ENCODE peak calls at places on chromosomes 5 and 9, in seven cellular contexts. K, F, Y, H, I, P and D are unnamed samples. For H3K4me1, the result is how much of the 10 kb centered on the place peaks cover.

GRCh38 chr5:173498286-173498685 is 118.2 kb downstream of the BOD1 start:
- DNase-seq in I (peak), Y (no peak), K (no peak), P (no peak), H (peak), F (no peak), D (peak)

GRCh38 chr9:91040371-91041215 is 239.0 kb downstream of the SYK start:
- DNase-seq in H (no peak), K (no peak), F (no peak), P (no peak), I (no peak), Y (no peak), D (no peak)

GRCh38 chr5:127203818-127204217 is 86.8 kb upstream of the MEGF10 start:
- DNase-seq in I (no peak), Y (no peak), H (no peak), P (no peak), K (peak), F (no peak), D (peak)

GRCh38 chr5:133925866-133926488 is 42.4 kb downstream of the C5orf15 start:
- DNase-seq in P (no peak), F (no peak), Y (no peak), I (no peak), H (no peak), K (no peak), D (no peak)

GRCh38 chr5:166436857-166437256 is 1854.6 kb upstream of the WWC1 start:
- DNase-seq in F (no peak), P (no peak), Y (no peak), H (no peak), I (no peak), K (no peak), D (no peak)

GRCh38 chr9:136187197-136187596 is 17.7 kb downstream of the LHX3 start:
- DNase-seq in I (no peak), Y (no peak), K (no peak), F (no peak), H (no peak), P (no peak), D (no peak)

GRCh38 chr5:113204525-113205161 is 228.0 kb downstream of the DCP2 start:
- DNase-seq in I (peak), H (peak), P (no peak), F (no peak), K (no peak), Y (peak), D (peak)

GRCh38 chr5:157918811-157919742 is 60.1 kb upstream of the CLINT1 start:
- DNase-seq in K (no peak), P (peak), F (no peak), Y (no peak), H (no peak), I (peak), D (no peak)

GRCh38 chr9:81125446-81126092 is 563.8 kb downstream of the TLE1 start:
- DNase-seq in Y (no peak), H (no peak), K (no peak), F (no peak), I (no peak), P (no peak), D (peak)

GRCh38 chr5:132449060-132449459 is 41.5 kb downstream of the IRF1 start:
- DNase-seq in Y (no peak), K (no peak), I (no peak), P (no peak), F (no peak), H (no peak), D (no peak)

GRCh38 chr5:19496056-19496455 is 491.9 kb downstream of the CDH18 start:
- DNase-seq in Y (no peak), K (no peak), I (no peak), P (no peak), F (no peak), H (no peak), D (no peak)

GRCh38 chr5:119367502-119368237 is 11.9 kb downstream of the TNFAIP8 start:
- DNase-seq in P (peak), I (no peak), H (no peak), F (no peak), K (no peak), Y (no peak), D (peak)

GRCh38 chr9:136683755-136684154 is 3.5 kb downstream of the AGPAT2 start:
- DNase-seq in H (no peak), P (no peak), I (no peak), K (no peak), F (no peak), Y (no peak), D (no peak)

GRCh38 chr9:4228142-4228541 is 71.7 kb downstream of the GLIS3 start:
- DNase-seq in F (no peak), I (no peak), K (no peak), Y (no peak), P (no peak), H (no peak), D (no peak)

GRCh38 chr5:92544042-92544441 is 1037.0 kb downstream of the NR2F1-AS1 start:
- DNase-seq in F (no peak), H (no peak), I (no peak), K (no peak), P (no peak), Y (no peak), D (no peak)

GRCh38 chr9:36911601-36912412 is 122.3 kb downstream of the PAX5 start:
- DNase-seq in P (no peak), I (no peak), Y (no peak), F (no peak), H (no peak), K (no peak), D (no peak)

GRCh38 chr5:64789457-64789856 is 20.7 kb downstream of the CWC27 start:
- DNase-seq in P (no peak), K (no peak), I (no peak), F (no peak), H (no peak), Y (no peak), D (peak)

GRCh38 chr5:98468188-98468869 is 305.1 kb upstream of the RGMB start:
- DNase-seq in F (no peak), Y (no peak), K (no peak), I (no peak), H (no peak), P (peak), D (peak)

GRCh38 chr5:59586811-59587340 is 306.6 kb downstream of the PDE4D start:
- DNase-seq in I (no peak), K (no peak), P (no peak), F (no peak), Y (no peak), H (no peak), D (peak)
- H3K4me1 ChIP-seq in I (under half), K (under half), P (under half), F (under half), Y (under half), H (under half), D (under half)

DNA sequence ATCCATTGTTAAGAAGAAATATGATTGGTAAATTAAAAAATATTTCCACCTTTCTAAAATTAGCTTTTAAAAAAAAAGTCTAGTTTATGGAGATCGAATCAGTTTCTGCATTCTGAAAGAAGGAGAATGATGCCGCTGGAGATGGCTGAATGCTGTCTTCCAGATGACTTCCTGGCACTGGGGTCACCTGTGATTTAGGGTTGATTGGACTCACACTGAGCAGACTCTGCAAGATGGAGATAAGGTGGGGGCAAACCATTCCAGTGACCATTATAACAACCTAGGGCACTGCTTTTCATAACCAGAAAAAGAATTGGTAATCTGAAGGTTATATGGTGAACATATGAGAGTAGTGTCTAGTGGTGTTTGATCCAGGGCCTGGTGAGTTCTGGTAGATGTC is 40.8 kb downstream of the RHOBTB3 start:
- DNase-seq in F (no peak), H (no peak), P (no peak), Y (no peak), K (no peak), I (no peak), D (no peak)
- H3K4me3 ChIP-seq in F (no peak), H (no peak), P (no peak), Y (no peak), K (no peak), I (no peak), D (no peak)

GRCh38 chr5:84393969-84394368 is 9.3 kb upstream of the EDIL3 start:
- DNase-seq in H (no peak), P (peak), Y (no peak), K (peak), I (no peak), F (peak), D (peak)
- TF ChIP-seq CTCF in H (no peak), P (no peak), Y (no peak), K (no peak), I (no peak), F (no peak), D (no peak)

GRCh38 chr9:110109331-110110110 is 98.4 kb downstream of the C9orf152 start:
- DNase-seq in I (no peak), H (no peak), K (no peak), Y (no peak), F (no peak), P (no peak), D (peak)
- H3K4me1 ChIP-seq in I (under half), H (half or more), K (under half), Y (under half), F (under half), P (under half), D (under half)